ENCODE peak calls at places on chromosomes 2 and 18, in ten cellular contexts. D, C, X, J, S, R, B, F, I and Q are unnamed samples.

GRCh38 chr2:152710713-152711112 is 6.5 kb downstream of the PRPF40A start:
- DNase-seq in D (no peak), C (peak), X (no peak), J (no peak), S (no peak), R (no peak), B (no peak), F (peak), I (no peak), Q (no peak)

GRCh38 chr18:12424252-12424651 is 16.5 kb downstream of the PRELID3A start:
- DNase-seq in D (no peak), C (no peak), X (no peak), J (no peak), S (no peak), R (no peak), B (no peak), F (no peak), I (no peak), Q (no peak)

GRCh38 chr2:217733461-217733860 is 269.3 kb downstream of the TNS1 start:
- DNase-seq in D (no peak), C (peak), X (no peak), J (no peak), S (no peak), R (no peak), B (no peak), F (peak), I (no peak), Q (no peak)

GRCh38 chr2:68889500-68889899 is 18.3 kb upstream of the BMP10 start:
- DNase-seq in D (no peak), C (peak), X (no peak), J (no peak), S (no peak), R (no peak), B (no peak), F (peak), I (no peak), Q (no peak)

GRCh38 chr2:215752436-215752835 is 260.9 kb downstream of the MREG start:
- DNase-seq in D (no peak), C (no peak), X (no peak), J (no peak), S (no peak), R (no peak), B (no peak), F (no peak), I (no peak), Q (no peak)

GRCh38 chr2:231522418-231523180 is 7.6 kb downstream of the NMUR1 start:
- DNase-seq in D (no peak), C (peak), X (no peak), J (no peak), S (no peak), R (no peak), B (no peak), F (peak), I (no peak), Q (no peak)

GRCh38 chr2:50018938-50019337 is 864.6 kb upstream of the FSHR start:
- DNase-seq in D (no peak), C (no peak), X (no peak), J (no peak), S (no peak), R (no peak), B (no peak), F (no peak), I (no peak), Q (no peak)

GRCh38 chr2:20282916-20283592 is 58.1 kb upstream of the SDC1 start:
- DNase-seq in D (no peak), C (peak), X (peak), J (peak), S (peak), R (peak), B (no peak), F (peak), I (no peak), Q (peak)

GRCh38 chr18:22314406-22314805 is 103.3 kb downstream of the CTAGE1 start:
- DNase-seq in D (no peak), C (peak), X (no peak), J (no peak), S (no peak), R (peak), B (no peak), F (peak), I (no peak), Q (no peak)

GRCh38 chr2:196927318-196928225 is 1.1 kb upstream of the PGAP1 start:
- DNase-seq in D (no peak), C (peak), X (peak), J (peak), S (no peak), R (peak), B (no peak), F (peak), I (no peak), Q (no peak)

GRCh38 chr2:98839292-98839691 is 96.7 kb downstream of the CRACDL start:
- DNase-seq in D (no peak), C (peak), X (no peak), J (no peak), S (no peak), R (peak), B (no peak), F (peak), I (no peak), Q (no peak)

GRCh38 chr2:72965770-72966430 is 48.6 kb downstream of the EMX1 start:
- DNase-seq in D (no peak), C (no peak), X (no peak), J (no peak), S (no peak), R (no peak), B (no peak), F (no peak), I (no peak), Q (no peak)

GRCh38 chr18:37869051-37869450 is 303.5 kb upstream of the CELF4 start:
- DNase-seq in D (no peak), C (no peak), X (no peak), J (no peak), S (no peak), R (no peak), B (no peak), F (no peak), I (no peak), Q (no peak)

GRCh38 chr2:240121675-240122074 is 14.4 kb downstream of the COPS9 start:
- DNase-seq in D (no peak), C (no peak), X (no peak), J (no peak), S (no peak), R (no peak), B (no peak), F (no peak), I (no peak), Q (peak)

GRCh38 chr18:52667388-52667787 is 327.4 kb downstream of the DCC start:
- DNase-seq in D (no peak), C (no peak), X (no peak), J (no peak), S (no peak), R (no peak), B (no peak), F (no peak), I (no peak), Q (no peak)

GRCh38 chr18:30988440-30988839 is 54.1 kb downstream of the DSC3 start:
- DNase-seq in D (no peak), C (no peak), X (no peak), J (no peak), S (no peak), R (no peak), B (no peak), F (no peak), I (no peak), Q (no peak)

GRCh38 chr2:23903034-23903433 is 23.9 kb downstream of the ATAD2B start:
- DNase-seq in D (no peak), C (no peak), X (no peak), J (no peak), S (no peak), R (no peak), B (no peak), F (no peak), I (no peak), Q (no peak)

GRCh38 chr2:108621087-108621559 is 86.9 kb downstream of the LIMS1 start:
- DNase-seq in D (peak), C (peak), X (peak), J (no peak), S (no peak), R (no peak), B (no peak), F (no peak), I (peak), Q (no peak)

GRCh38 chr2:38178556-38179419 is 102.8 kb upstream of the CYP1B1 start:
- DNase-seq in D (no peak), C (peak), X (no peak), J (peak), S (peak), R (no peak), B (peak), F (peak), I (no peak), Q (no peak)

GRCh38 chr18:32446780-32447179 is 23.9 kb downstream of the GAREM1 start:
- DNase-seq in D (no peak), C (no peak), X (no peak), J (no peak), S (no peak), R (no peak), B (no peak), F (no peak), I (no peak), Q (no peak)

GRCh38 chr18:68714356-68714706 is 577 bp downstream of the TMX3 start:
- DNase-seq in D (no peak), C (peak), X (peak), J (no peak), S (peak), R (no peak), B (peak), F (no peak), I (no peak), Q (no peak)

GRCh38 chr18:777021-777420 is 35.0 kb downstream of the YES1 start:
- DNase-seq in D (no peak), C (peak), X (no peak), J (no peak), S (no peak), R (no peak), B (no peak), F (peak), I (no peak), Q (no peak)

GRCh38 chr2:200787351-200788128 is 24.2 kb upstream of the BZW1 start:
- DNase-seq in D (no peak), C (peak), X (peak), J (no peak), S (no peak), R (peak), B (no peak), F (peak), I (no peak), Q (no peak)

GRCh38 chr2:23452853-23453420 is 68.0 kb downstream of the KLHL29 start:
- DNase-seq in D (no peak), C (peak), X (peak), J (no peak), S (no peak), R (peak), B (no peak), F (no peak), I (no peak), Q (no peak)

GRCh38 chr18:10727477-10727876 is 201.7 kb downstream of the NAPG start:
- DNase-seq in D (no peak), C (no peak), X (no peak), J (no peak), S (no peak), R (peak), B (no peak), F (peak), I (no peak), Q (peak)

GRCh38 chr18:65750421-65751144 is at the start of gene CDH7:
- DNase-seq in D (no peak), C (peak), X (peak), J (no peak), S (no peak), R (no peak), B (no peak), F (no peak), I (no peak), Q (no peak)

GRCh38 chr2:134138115-134138514 is 115.8 kb upstream of the MGAT5 start:
- DNase-seq in D (no peak), C (peak), X (no peak), J (no peak), S (no peak), R (no peak), B (no peak), F (peak), I (no peak), Q (no peak)

GRCh38 chr2:109607766-109608165 is 6.0 kb downstream of the SEPTIN10 start:
- DNase-seq in D (no peak), C (peak), X (no peak), J (no peak), S (no peak), R (no peak), B (no peak), F (peak), I (no peak), Q (no peak)

GRCh38 chr18:62318613-62319012 is 6.5 kb upstream of the TNFRSF11A start:
- DNase-seq in D (no peak), C (no peak), X (no peak), J (no peak), S (no peak), R (no peak), B (no peak), F (no peak), I (no peak), Q (no peak)

GRCh38 chr18:29172151-29173015 is 995.5 kb upstream of the CDH2 start:
- DNase-seq in D (no peak), C (peak), X (no peak), J (no peak), S (no peak), R (no peak), B (no peak), F (peak), I (no peak), Q (no peak)

GRCh38 chr18:58682429-58683069 is 11.3 kb downstream of the MALT1 start:
- DNase-seq in D (peak), C (peak), X (no peak), J (peak), S (peak), R (peak), B (no peak), F (peak), I (peak), Q (no peak)

GRCh38 chr2:159921752-159922404 is 123.9 kb upstream of the CD302 start:
- DNase-seq in D (peak), C (peak), X (peak), J (peak), S (peak), R (peak), B (peak), F (peak), I (peak), Q (no peak)

GRCh38 chr2:239393401-239393940 is 7.3 kb downstream of the HDAC4 start:
- DNase-seq in D (peak), C (no peak), X (no peak), J (peak), S (no peak), R (no peak), B (no peak), F (peak), I (no peak), Q (no peak)

GRCh38 chr2:128404709-128405466 is 86.2 kb upstream of the HS6ST1 start:
- DNase-seq in D (no peak), C (no peak), X (no peak), J (no peak), S (no peak), R (no peak), B (no peak), F (no peak), I (no peak), Q (no peak)

GRCh38 chr2:11080253-11081115 is 74.8 kb upstream of the SLC66A3 start:
- DNase-seq in D (no peak), C (no peak), X (no peak), J (no peak), S (no peak), R (no peak), B (no peak), F (no peak), I (no peak), Q (no peak)

GRCh38 chr18:40413160-40413559 is 1541.9 kb upstream of the PIK3C3 start:
- DNase-seq in D (peak), C (no peak), X (no peak), J (no peak), S (no peak), R (no peak), B (no peak), F (no peak), I (no peak), Q (peak)

GRCh38 chr18:55515204-55515603 is 72.8 kb downstream of the TCF4 start:
- DNase-seq in D (no peak), C (no peak), X (no peak), J (peak), S (no peak), R (no peak), B (no peak), F (no peak), I (no peak), Q (no peak)

GRCh38 chr2:100135415-100135814 is 7.0 kb downstream of the AFF3 start:
- DNase-seq in D (no peak), C (no peak), X (no peak), J (no peak), S (no peak), R (no peak), B (no peak), F (no peak), I (no peak), Q (no peak)
- H3K4me3 ChIP-seq in D (no peak), C (no peak), X (no peak), J (no peak), S (no peak), R (no peak), B (no peak), F (no peak), I (no peak), Q (no peak)

GRCh38 chr2:85648619-85649018 is 19.4 kb downstream of the SFTPB start:
- DNase-seq in D (no peak), C (peak), X (no peak), J (no peak), S (no peak), R (peak), B (peak), F (peak), I (no peak), Q (no peak)
- TF ChIP-seq CTCF in D (no peak), C (peak), X (no peak), J (peak), S (peak), R (peak), B (peak), F (peak), I (no peak), Q (peak)

GRCh38 chr18:77001979-77002378 is 130.6 kb downstream of the MBP start:
- DNase-seq in D (no peak), C (no peak), X (no peak), J (no peak), S (no peak), R (no peak), B (no peak), F (no peak), I (no peak), Q (no peak)

GRCh38 chr18:76999077-76999476 is 133.5 kb downstream of the MBP start:
- DNase-seq in D (no peak), C (no peak), X (no peak), J (no peak), S (no peak), R (no peak), B (no peak), F (no peak), I (no peak), Q (no peak)

GRCh38 chr18:77001041-77001440 is 131.5 kb downstream of the MBP start:
- DNase-seq in D (no peak), C (no peak), X (no peak), J (no peak), S (no peak), R (no peak), B (no peak), F (no peak), I (no peak), Q (no peak)

GRCh38 chr18:77002496-77002895 is 130.1 kb downstream of the MBP start:
- DNase-seq in D (no peak), C (no peak), X (no peak), J (no peak), S (no peak), R (no peak), B (no peak), F (no peak), I (no peak), Q (no peak)

GRCh38 chr18:77000527-77000926 is 132.1 kb downstream of the MBP start:
- DNase-seq in D (peak), C (peak), X (peak), J (no peak), S (no peak), R (no peak), B (peak), F (peak), I (no peak), Q (peak)
- H3K4me3 ChIP-seq in D (no peak), C (peak), X (no peak), J (peak), S (no peak), R (no peak), B (no peak), F (peak), I (no peak), Q (peak)

DNA sequence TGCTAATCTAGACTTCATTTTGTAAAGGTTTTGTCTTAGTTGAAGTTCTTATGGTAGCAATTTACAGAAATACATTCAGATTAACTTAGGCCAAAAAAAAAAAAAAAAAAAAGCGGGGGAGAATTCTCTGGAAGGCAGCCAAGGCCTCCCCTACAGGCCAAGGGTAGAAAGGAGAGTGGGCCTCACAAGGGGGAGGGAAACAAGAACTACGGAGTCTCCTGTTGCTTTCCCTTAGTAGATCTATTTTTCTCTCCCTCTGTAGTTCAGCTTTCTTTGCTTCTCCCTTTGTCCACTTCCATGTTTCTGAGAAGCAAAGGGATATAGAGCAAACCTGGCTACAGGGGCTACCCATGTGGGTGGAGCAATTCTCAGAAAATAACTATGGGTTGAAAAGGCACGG is 2.4 kb upstream of the STK11IP start:
- DNase-seq in D (no peak), C (peak), X (no peak), J (no peak), S (no peak), R (no peak), B (no peak), F (no peak), I (no peak), Q (no peak)
- TF ChIP-seq CTCF in D (no peak), C (no peak), X (no peak), J (no peak), S (no peak), R (peak), B (no peak), F (peak), I (no peak), Q (no peak)

GRCh38 chr2:45732946-45733345 is 81.5 kb downstream of the PRKCE start:
- DNase-seq in D (no peak), C (no peak), X (no peak), J (no peak), S (no peak), R (no peak), B (no peak), F (no peak), I (no peak), Q (no peak)
- H3K4me3 ChIP-seq in D (no peak), C (no peak), X (no peak), J (no peak), S (no peak), R (no peak), B (no peak), F (no peak), I (no peak), Q (no peak)

GRCh38 chr18:45654677-45655076 is 39.4 kb downstream of the SLC14A2 start:
- DNase-seq in D (no peak), C (no peak), X (no peak), J (no peak), S (no peak), R (no peak), B (no peak), F (no peak), I (no peak), Q (no peak)
- TF ChIP-seq CTCF in D (no peak), C (no peak), X (no peak), J (no peak), S (no peak), R (no peak), B (no peak), F (no peak), I (no peak), Q (no peak)

GRCh38 chr18:5717241-5717640 is 173.4 kb upstream of the EPB41L3 start:
- DNase-seq in D (no peak), C (no peak), X (no peak), J (no peak), S (no peak), R (no peak), B (no peak), F (no peak), I (no peak), Q (no peak)
- H3K4me3 ChIP-seq in D (no peak), C (no peak), X (no peak), J (no peak), S (no peak), R (no peak), B (no peak), F (no peak), I (no peak), Q (no peak)

GRCh38 chr2:172113617-172114016 is 10.9 kb upstream of the DLX2 start:
- DNase-seq in D (no peak), C (peak), X (no peak), J (no peak), S (no peak), R (peak), B (no peak), F (peak), I (no peak), Q (no peak)
- TF ChIP-seq CTCF in D (no peak), C (no peak), X (no peak), J (peak), S (peak), R (peak), B (peak), F (peak), I (peak), Q (peak)

GRCh38 chr2:174631009-174631981 is 33.7 kb upstream of the WIPF1 start:
- DNase-seq in D (no peak), C (peak), X (no peak), J (no peak), S (no peak), R (no peak), B (no peak), F (peak), I (no peak), Q (no peak)

GRCh38 chr2:174632847-174633620 is 35.4 kb upstream of the WIPF1 start:
- DNase-seq in D (no peak), C (peak), X (no peak), J (no peak), S (no peak), R (no peak), B (no peak), F (peak), I (no peak), Q (no peak)

GRCh38 chr2:174635015-174635593 is 37.5 kb upstream of the WIPF1 start:
- DNase-seq in D (no peak), C (no peak), X (no peak), J (no peak), S (no peak), R (no peak), B (no peak), F (no peak), I (no peak), Q (no peak)

GRCh38 chr2:174634130-174635014 is 36.8 kb upstream of the WIPF1 start:
- DNase-seq in D (peak), C (no peak), X (no peak), J (no peak), S (no peak), R (no peak), B (no peak), F (peak), I (peak), Q (no peak)

GRCh38 chr2:174633621-174633927 is 36.0 kb upstream of the WIPF1 start:
- DNase-seq in D (no peak), C (no peak), X (no peak), J (no peak), S (no peak), R (no peak), B (no peak), F (peak), I (no peak), Q (no peak)
- H3K4me3 ChIP-seq in D (no peak), C (no peak), X (peak), J (peak), S (no peak), R (no peak), B (no peak), F (no peak), I (peak), Q (peak)